ENCODE peak calls at places on chromosomes 11 and 22, in four cellular contexts. One of them, this sample, is unnamed.

GRCh38 chr11:117144477-117145392 is 648 bp downstream of the PAFAH1B2 start:
- DNase-seq in HL-60: peak
- DNase-seq in GM12878: no peak
- DNase-seq in K562: peak
- DNase-seq in this sample: peak

GRCh38 chr11:45743556-45744468 is 61.1 kb upstream of the SLC35C1 start:
- DNase-seq in HL-60: no peak
- DNase-seq in GM12878: no peak
- DNase-seq in K562: no peak
- DNase-seq in this sample: no peak

GRCh38 chr11:47345890-47346563 is 6.5 kb downstream of the MYBPC3 start:
- DNase-seq in HL-60: no peak
- DNase-seq in GM12878: no peak
- DNase-seq in K562: no peak
- DNase-seq in this sample: no peak

GRCh38 chr11:11400635-11401232 is 47.7 kb upstream of the CSNK2A3 start:
- DNase-seq in HL-60: no peak
- DNase-seq in GM12878: no peak
- DNase-seq in K562: peak
- DNase-seq in this sample: no peak

GRCh38 chr11:61106296-61106695 is 4.0 kb downstream of the CD5 start:
- DNase-seq in HL-60: no peak
- DNase-seq in GM12878: no peak
- DNase-seq in K562: no peak
- DNase-seq in this sample: no peak

GRCh38 chr22:19114984-19115552 is 7.1 kb downstream of the DGCR2 start:
- DNase-seq in HL-60: no peak
- DNase-seq in GM12878: no peak
- DNase-seq in K562: peak
- DNase-seq in this sample: no peak

GRCh38 chr22:35363571-35364086 is 17.3 kb upstream of the HMOX1 start:
- DNase-seq in HL-60: no peak
- DNase-seq in GM12878: no peak
- DNase-seq in K562: no peak
- DNase-seq in this sample: no peak

GRCh38 chr11:35590412-35590811 is 27.8 kb upstream of the FJX1 start:
- DNase-seq in HL-60: no peak
- DNase-seq in GM12878: no peak
- DNase-seq in K562: no peak
- DNase-seq in this sample: no peak

GRCh38 chr11:40290031-40290650 is 1169.3 kb downstream of the LRRC4C start:
- DNase-seq in HL-60: no peak
- DNase-seq in GM12878: no peak
- DNase-seq in K562: no peak
- DNase-seq in this sample: no peak

GRCh38 chr11:67645521-67646457 is 4.7 kb downstream of the ACY3 start:
- DNase-seq in HL-60: no peak
- DNase-seq in GM12878: no peak
- DNase-seq in K562: no peak
- DNase-seq in this sample: peak

GRCh38 chr11:36564376-36565032 is 3.3 kb upstream of the RAG1 start:
- DNase-seq in HL-60: no peak
- DNase-seq in GM12878: peak
- DNase-seq in K562: peak
- DNase-seq in this sample: peak

GRCh38 chr11:121582296-121582695 is 129.5 kb upstream of the SORL1-AS1 start:
- DNase-seq in HL-60: no peak
- DNase-seq in GM12878: no peak
- DNase-seq in K562: no peak
- DNase-seq in this sample: no peak

GRCh38 chr11:133137939-133138338 is 394.4 kb downstream of the OPCML start:
- DNase-seq in HL-60: no peak
- DNase-seq in GM12878: no peak
- DNase-seq in K562: no peak
- DNase-seq in this sample: no peak

GRCh38 chr11:75782540-75783263 is 14.1 kb downstream of the DGAT2 start:
- DNase-seq in HL-60: no peak
- DNase-seq in GM12878: no peak
- DNase-seq in K562: no peak
- DNase-seq in this sample: no peak

GRCh38 chr22:46171940-46172339 is 21.6 kb downstream of the PPARA start:
- DNase-seq in HL-60: no peak
- DNase-seq in GM12878: no peak
- DNase-seq in K562: no peak
- DNase-seq in this sample: no peak

GRCh38 chr22:49269371-49269770 is 558.3 kb downstream of the BRD1 start:
- DNase-seq in HL-60: no peak
- DNase-seq in GM12878: no peak
- DNase-seq in K562: no peak
- DNase-seq in this sample: no peak

GRCh38 chr11:109940816-109941215 is 152.4 kb upstream of the ZC3H12C start:
- DNase-seq in HL-60: no peak
- DNase-seq in GM12878: no peak
- DNase-seq in K562: peak
- DNase-seq in this sample: no peak

GRCh38 chr22:22195265-22196017 is 49.1 kb upstream of the VPREB1 start:
- DNase-seq in HL-60: peak
- DNase-seq in GM12878: peak
- DNase-seq in K562: peak
- DNase-seq in this sample: no peak

GRCh38 chr11:86802601-86803051 is 2.3 kb downstream of the PRSS23 start:
- DNase-seq in HL-60: no peak
- DNase-seq in GM12878: no peak
- DNase-seq in K562: no peak
- DNase-seq in this sample: no peak

GRCh38 chr11:73705053-73705452 is 55.8 kb downstream of the RAB6A start:
- DNase-seq in HL-60: no peak
- DNase-seq in GM12878: no peak
- DNase-seq in K562: no peak
- DNase-seq in this sample: no peak

GRCh38 chr11:14411818-14412217 is 52.8 kb upstream of the RRAS2 start:
- DNase-seq in HL-60: no peak
- DNase-seq in GM12878: no peak
- DNase-seq in K562: no peak
- DNase-seq in this sample: no peak

GRCh38 chr22:40400173-40400572 is 29.8 kb downstream of the SGSM3 start:
- DNase-seq in HL-60: peak
- DNase-seq in GM12878: peak
- DNase-seq in K562: no peak
- DNase-seq in this sample: no peak

GRCh38 chr11:23875407-23875950 is 621.4 kb upstream of the LUZP2 start:
- DNase-seq in HL-60: no peak
- DNase-seq in GM12878: no peak
- DNase-seq in K562: no peak
- DNase-seq in this sample: no peak

GRCh38 chr11:47130541-47130940 is 46.1 kb downstream of the ARFGAP2 start:
- DNase-seq in HL-60: no peak
- DNase-seq in GM12878: no peak
- DNase-seq in K562: no peak
- DNase-seq in this sample: no peak

GRCh38 chr11:46338988-46339666 is 8.1 kb upstream of the DGKZ start:
- DNase-seq in HL-60: no peak
- DNase-seq in GM12878: no peak
- DNase-seq in K562: no peak
- DNase-seq in this sample: no peak

GRCh38 chr11:829946-830294 is 2.2 kb downstream of the CRACR2B start:
- DNase-seq in HL-60: no peak
- DNase-seq in GM12878: no peak
- DNase-seq in K562: no peak
- DNase-seq in this sample: no peak

GRCh38 chr22:27546157-27546556 is 255.4 kb downstream of the MN1 start:
- DNase-seq in HL-60: no peak
- DNase-seq in GM12878: no peak
- DNase-seq in K562: no peak
- DNase-seq in this sample: no peak

GRCh38 chr22:41478891-41479521 is 10.1 kb downstream of the ACO2 start:
- DNase-seq in HL-60: peak
- DNase-seq in GM12878: peak
- DNase-seq in K562: no peak
- DNase-seq in this sample: no peak

GRCh38 chr11:6321961-6322362 is 1.7 kb upstream of the CAVIN3 start:
- DNase-seq in HL-60: no peak
- DNase-seq in GM12878: no peak
- DNase-seq in K562: no peak
- DNase-seq in this sample: no peak

GRCh38 chr11:28773606-28774005 is 665.4 kb downstream of the METTL15 start:
- DNase-seq in HL-60: no peak
- DNase-seq in GM12878: no peak
- DNase-seq in K562: no peak
- DNase-seq in this sample: no peak

DNA sequence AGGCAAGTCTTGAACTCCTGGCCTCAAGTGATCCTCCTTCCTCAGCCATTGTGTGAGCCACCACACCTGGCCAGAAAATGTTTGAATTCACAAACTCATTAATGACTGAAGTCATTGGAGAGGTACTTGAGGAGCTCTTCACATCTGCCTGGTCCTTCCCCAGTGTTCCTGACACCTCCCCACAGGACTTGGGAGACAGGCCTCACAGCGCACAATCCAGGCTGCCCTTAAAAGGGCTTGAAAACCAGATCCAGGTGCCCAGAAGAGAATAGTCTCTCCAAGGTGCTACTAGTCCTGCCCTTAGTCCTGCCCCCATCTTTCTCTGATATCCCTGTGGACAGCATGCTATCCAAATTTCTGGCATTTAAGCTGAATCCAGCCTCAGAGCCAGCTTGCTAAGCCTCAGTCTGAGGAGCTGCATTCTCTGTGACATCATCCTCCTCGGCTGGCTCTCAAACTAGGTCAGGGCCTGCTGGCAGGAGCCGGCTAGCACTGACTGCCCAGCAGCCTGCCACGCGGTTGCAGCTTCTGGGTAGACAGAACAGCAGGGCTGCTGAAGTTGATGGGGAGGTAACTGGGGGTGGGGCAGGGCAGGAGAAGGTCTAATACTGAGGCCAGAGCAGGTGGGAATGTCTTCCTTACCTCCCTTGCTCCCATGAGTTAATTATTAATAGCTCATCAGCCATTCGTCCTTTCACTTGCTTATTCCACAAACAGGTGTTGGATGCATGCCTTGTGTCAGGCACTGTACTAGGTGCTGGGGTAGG is 35.3 kb upstream of the NECTIN1 start:
- DNase-seq in HL-60: no peak
- DNase-seq in GM12878: no peak
- DNase-seq in K562: no peak
- DNase-seq in this sample: no peak
- TF ChIP-seq SPI1 in HL-60: no peak
- TF ChIP-seq SPI1 in GM12878: no peak
- TF ChIP-seq SPI1 in K562: no peak
- TF ChIP-seq SPI1 in this sample: no peak

GRCh38 chr11:122789916-122790315 is 48.4 kb upstream of the CRTAM start:
- DNase-seq in HL-60: no peak
- DNase-seq in GM12878: no peak
- DNase-seq in K562: no peak
- DNase-seq in this sample: no peak

GRCh38 chr11:122791411-122791810 is 46.9 kb upstream of the CRTAM start:
- DNase-seq in HL-60: no peak
- DNase-seq in GM12878: no peak
- DNase-seq in K562: no peak
- DNase-seq in this sample: no peak

GRCh38 chr11:122788781-122789535 is 49.3 kb upstream of the CRTAM start:
- DNase-seq in HL-60: no peak
- DNase-seq in GM12878: no peak
- DNase-seq in K562: no peak
- DNase-seq in this sample: no peak

GRCh38 chr11:122793500-122793899 is 44.8 kb upstream of the CRTAM start:
- DNase-seq in HL-60: no peak
- DNase-seq in GM12878: no peak
- DNase-seq in K562: no peak
- DNase-seq in this sample: no peak

DNA sequence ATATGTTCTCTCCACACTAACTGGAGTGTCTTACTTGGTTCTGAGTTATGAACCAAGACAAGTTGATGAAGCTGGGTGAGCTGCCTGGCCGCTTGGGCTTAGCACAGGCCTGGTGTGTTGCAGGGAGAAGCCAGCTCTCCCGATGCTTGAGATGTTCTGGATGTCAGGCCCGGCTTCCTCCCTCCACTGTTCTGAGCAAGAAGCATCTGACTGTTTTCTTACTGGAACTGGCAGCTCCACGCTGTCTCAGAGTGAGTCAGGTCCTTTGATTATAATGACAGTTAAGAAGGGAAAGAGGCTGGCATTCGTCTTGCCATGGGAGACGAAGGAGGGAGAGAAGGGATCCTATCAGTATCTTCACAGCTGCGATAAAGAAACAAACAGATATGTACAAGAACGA is 46.5 kb upstream of the CRTAM start:
- DNase-seq in HL-60: no peak
- DNase-seq in GM12878: no peak
- DNase-seq in K562: no peak
- DNase-seq in this sample: no peak
- TF ChIP-seq POLR2AphosphoS5 in HL-60: no peak
- TF ChIP-seq POLR2AphosphoS5 in GM12878: no peak
- TF ChIP-seq POLR2AphosphoS5 in K562: no peak
- TF ChIP-seq POLR2AphosphoS5 in this sample: no peak

GRCh38 chr11:10305262-10305963 is 540 bp downstream of the ADM start:
- DNase-seq in HL-60: peak
- DNase-seq in GM12878: no peak
- DNase-seq in K562: no peak
- DNase-seq in this sample: no peak
- TF ChIP-seq SPI1 in HL-60: no peak
- TF ChIP-seq SPI1 in GM12878: no peak
- TF ChIP-seq SPI1 in K562: no peak
- TF ChIP-seq SPI1 in this sample: no peak

DNA sequence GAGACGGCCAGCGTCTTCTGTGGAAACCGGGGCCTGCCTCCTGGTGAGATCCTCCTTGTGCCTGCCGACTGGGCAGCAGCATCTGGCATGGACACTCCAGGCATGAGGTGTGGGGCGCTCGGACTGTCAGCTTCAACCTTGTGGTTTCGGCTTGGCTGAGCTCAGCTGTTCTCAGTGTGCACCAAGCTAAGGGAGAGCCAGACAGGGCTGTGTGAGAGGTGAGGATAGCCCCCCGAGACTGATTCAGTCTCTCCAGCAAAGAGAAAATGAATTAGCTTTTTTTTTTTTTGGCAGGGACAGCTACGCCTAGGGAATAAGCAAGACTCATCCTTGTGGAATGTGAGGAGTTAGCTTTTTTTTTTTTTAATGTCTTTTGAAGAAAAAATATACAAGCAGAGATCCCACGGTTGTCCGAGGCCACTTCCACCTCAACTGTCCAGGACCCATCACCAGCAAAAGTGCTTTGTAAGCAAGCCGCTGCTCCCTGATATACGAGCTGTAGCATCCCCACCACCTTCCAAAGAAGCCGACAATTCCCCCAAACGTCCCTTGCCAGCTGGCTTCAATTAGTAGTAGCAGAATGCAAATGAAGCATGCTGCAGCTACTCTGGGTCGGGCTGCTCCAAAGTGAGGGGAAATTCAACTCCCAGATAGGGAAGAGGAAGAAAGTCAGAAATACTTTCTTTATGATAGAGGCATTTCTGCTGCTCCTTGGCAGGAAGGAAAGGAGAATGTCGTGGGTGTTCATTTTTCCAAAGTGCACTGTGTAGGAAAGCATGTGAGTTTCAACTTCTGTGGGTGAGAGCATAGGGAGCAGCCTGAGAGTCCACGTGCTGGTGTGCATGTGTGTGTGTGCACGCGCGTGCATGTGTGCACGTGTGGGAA is 9.8 kb upstream of the THY1 start:
- DNase-seq in HL-60: no peak
- DNase-seq in GM12878: no peak
- DNase-seq in K562: no peak
- DNase-seq in this sample: no peak
- TF ChIP-seq POLR2AphosphoS5 in HL-60: no peak
- TF ChIP-seq POLR2AphosphoS5 in GM12878: no peak
- TF ChIP-seq POLR2AphosphoS5 in K562: no peak
- TF ChIP-seq POLR2AphosphoS5 in this sample: no peak

This sample was measured in GM12891.